ENCODE peak calls at places on chromosomes 5 and 9, in five cellular contexts. O is GM12865, I is PC-9, H is ascending aorta, X is tibial artery. Z is an unnamed sample.

GRCh38 chr9:137666950-137667670 is 48.3 kb downstream of the EHMT1 start:
- DNase-seq in O (peak), I (no peak), H (no peak), X (no peak), Z (no peak)

GRCh38 chr9:112174965-112175795 is at the start of gene SUSD1:
- DNase-seq in O (peak), I (peak), H (peak), X (no peak), Z (no peak)

GRCh38 chr9:36961051-36961450 is 73.0 kb downstream of the PAX5 start:
- DNase-seq in O (no peak), I (no peak), H (no peak), X (no peak), Z (no peak)

GRCh38 chr5:119655081-119655480 is 25.7 kb downstream of the FAM170A start:
- DNase-seq in O (no peak), I (no peak), H (no peak), X (no peak), Z (no peak)

GRCh38 chr5:124697912-124698690 is 48.3 kb downstream of the ZNF608 start:
- DNase-seq in O (no peak), I (no peak), H (no peak), X (no peak), Z (no peak)

GRCh38 chr5:88503065-88503394 is 234.4 kb upstream of the TMEM161B start:
- DNase-seq in O (peak), I (no peak), H (no peak), X (no peak), Z (no peak)

GRCh38 chr9:93013856-93014582 is 44.5 kb upstream of the SUSD3 start:
- DNase-seq in O (no peak), I (no peak), H (no peak), X (no peak), Z (no peak)

GRCh38 chr9:133683494-133684460 is 47.6 kb downstream of the DBH start:
- DNase-seq in O (peak), I (no peak), H (no peak), X (no peak), Z (peak)

GRCh38 chr9:121222524-121223171 is 21.0 kb upstream of the RAB14 start:
- DNase-seq in O (no peak), I (no peak), H (peak), X (no peak), Z (peak)

GRCh38 chr9:115141612-115142011 is 23.7 kb upstream of the TNC start:
- DNase-seq in O (no peak), I (no peak), H (no peak), X (no peak), Z (no peak)

GRCh38 chr5:154320209-154320608 is 125.6 kb upstream of the SAP30L start:
- DNase-seq in O (no peak), I (no peak), H (no peak), X (no peak), Z (no peak)

GRCh38 chr9:69971643-69972449 is 71.8 kb upstream of the MAMDC2 start:
- DNase-seq in O (peak), I (peak), H (peak), X (peak), Z (peak)

GRCh38 chr5:125526940-125527339 is 780.5 kb upstream of the ZNF608 start:
- DNase-seq in O (no peak), I (no peak), H (no peak), X (no peak), Z (no peak)

GRCh38 chr5:119470851-119471451 is 18.7 kb downstream of the HSD17B4 start:
- DNase-seq in O (peak), I (no peak), H (no peak), X (no peak), Z (peak)

GRCh38 chr5:75235711-75236110 is 967 bp downstream of the ANKRD31 start:
- DNase-seq in O (no peak), I (no peak), H (no peak), X (no peak), Z (no peak)

GRCh38 chr5:14178671-14179211 is 35.6 kb downstream of the TRIO start:
- DNase-seq in O (peak), I (no peak), H (no peak), X (no peak), Z (no peak)

GRCh38 chr5:149731332-149731616 is 1.2 kb downstream of the PPARGC1B start:
- DNase-seq in O (no peak), I (no peak), H (no peak), X (no peak), Z (no peak)

GRCh38 chr5:89729623-89730390 is 679.7 kb downstream of the CETN3 start:
- DNase-seq in O (peak), I (peak), H (no peak), X (no peak), Z (no peak)

GRCh38 chr5:85990998-85991397 is 626.7 kb upstream of the COX7C start:
- DNase-seq in O (no peak), I (no peak), H (no peak), X (no peak), Z (no peak)

GRCh38 chr5:30832519-30832918 is 361.0 kb upstream of the CDH6 start:
- DNase-seq in O (no peak), I (no peak), H (no peak), X (no peak), Z (no peak)

GRCh38 chr9:20573023-20573422 is 49.3 kb downstream of the MLLT3 start:
- DNase-seq in O (peak), I (no peak), H (no peak), X (no peak), Z (no peak)

GRCh38 chr5:173513521-173513991 is 102.9 kb downstream of the BOD1 start:
- DNase-seq in O (no peak), I (no peak), H (no peak), X (no peak), Z (no peak)

GRCh38 chr5:61942462-61943049 is 363.4 kb upstream of the KIF2A start:
- DNase-seq in O (no peak), I (no peak), H (no peak), X (no peak), Z (no peak)

GRCh38 chr5:149837680-149838269 is 106.8 kb downstream of the PDE6A start:
- DNase-seq in O (peak), I (peak), H (no peak), X (no peak), Z (no peak)

GRCh38 chr5:107486489-107486888 is 184.2 kb downstream of the EFNA5 start:
- DNase-seq in O (peak), I (no peak), H (no peak), X (no peak), Z (peak)

GRCh38 chr5:142803428-142804111 is 33.4 kb downstream of the ARHGAP26 start:
- DNase-seq in O (no peak), I (no peak), H (peak), X (peak), Z (no peak)

GRCh38 chr9:130713286-130713975 is 19.9 kb downstream of the EXOSC2 start:
- DNase-seq in O (peak), I (no peak), H (peak), X (peak), Z (no peak)

DNA sequence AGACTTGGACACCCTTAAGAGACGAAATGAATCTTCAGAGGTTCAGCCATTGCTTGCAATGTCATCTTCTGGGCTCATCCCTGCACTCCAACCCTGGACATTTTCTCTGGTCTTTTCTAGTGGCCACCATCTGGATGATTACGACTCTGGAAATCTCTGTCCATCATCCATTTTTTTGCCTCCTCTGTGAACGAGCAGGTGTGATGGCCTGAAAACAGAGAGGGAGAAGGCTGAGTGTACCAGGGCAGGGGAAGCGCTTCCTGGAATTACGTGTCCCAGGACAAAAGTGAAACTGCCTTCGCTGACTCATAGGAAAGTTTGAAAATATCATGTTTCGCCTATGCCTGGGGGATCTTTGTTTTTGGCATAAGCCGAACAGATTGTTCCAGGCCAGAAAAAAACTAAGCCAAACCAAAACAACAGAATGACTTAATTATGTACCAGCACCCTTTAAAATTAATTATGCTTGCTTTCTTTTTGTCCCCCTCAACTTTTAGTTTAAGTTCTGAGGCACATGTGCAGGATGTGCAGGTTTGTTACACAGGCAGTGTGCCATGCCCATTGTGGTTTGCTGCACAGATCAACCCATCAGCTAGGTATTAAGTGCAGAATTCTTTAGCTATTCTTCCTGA is 31.9 kb downstream of the ANKRD33B start:
- DNase-seq in O (peak), I (peak), H (no peak), X (peak), Z (no peak)
- H3K4me3 ChIP-seq in O (peak), I (peak), H (peak), X (peak), Z (no peak)

DNA sequence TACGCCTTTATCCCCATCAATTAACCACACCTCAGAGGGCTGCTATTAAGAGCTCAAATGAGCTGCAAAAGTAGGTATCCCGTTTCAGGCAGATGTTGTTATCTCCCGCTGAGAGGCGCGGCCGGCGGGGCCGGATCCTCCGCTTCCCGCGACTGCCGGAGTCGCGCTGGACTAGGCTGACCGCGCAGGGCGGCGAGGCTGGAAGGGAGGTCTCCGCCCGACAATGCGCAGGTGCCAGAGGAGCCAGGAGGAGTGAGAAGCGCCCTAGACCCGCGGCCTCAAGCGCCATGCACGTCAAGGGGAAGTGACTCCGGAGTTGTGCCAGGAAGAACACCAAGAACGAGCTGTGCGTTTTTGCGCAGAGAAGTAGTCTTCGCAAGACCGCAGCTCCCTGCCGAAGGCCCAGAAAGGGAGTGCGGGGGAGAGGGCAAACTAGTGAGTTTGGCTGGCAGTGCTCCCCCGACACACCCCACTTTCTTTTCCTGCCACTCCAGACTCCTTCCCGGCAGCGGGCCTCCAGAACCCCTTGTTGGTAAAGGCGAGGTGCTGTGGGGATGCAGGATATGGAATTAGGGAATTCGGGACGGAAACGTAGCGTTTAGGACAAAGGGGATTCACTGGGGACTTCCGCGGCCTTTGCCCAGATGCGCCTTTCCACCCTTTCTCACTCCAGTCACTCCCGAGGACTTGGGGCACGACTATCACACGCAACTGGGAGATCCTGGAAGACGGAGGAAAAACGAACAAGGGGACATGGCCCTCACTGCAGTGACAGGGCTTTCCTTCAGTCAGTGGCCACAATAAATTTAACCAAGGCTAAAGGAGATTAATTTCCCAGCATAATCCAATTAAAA is 8.0 kb downstream of the NR2F1-AS1 start:
- DNase-seq in O (no peak), I (no peak), H (no peak), X (no peak), Z (no peak)
- H3K4me3 ChIP-seq in O (no peak), I (no peak), H (no peak), X (no peak), Z (no peak)

DNA sequence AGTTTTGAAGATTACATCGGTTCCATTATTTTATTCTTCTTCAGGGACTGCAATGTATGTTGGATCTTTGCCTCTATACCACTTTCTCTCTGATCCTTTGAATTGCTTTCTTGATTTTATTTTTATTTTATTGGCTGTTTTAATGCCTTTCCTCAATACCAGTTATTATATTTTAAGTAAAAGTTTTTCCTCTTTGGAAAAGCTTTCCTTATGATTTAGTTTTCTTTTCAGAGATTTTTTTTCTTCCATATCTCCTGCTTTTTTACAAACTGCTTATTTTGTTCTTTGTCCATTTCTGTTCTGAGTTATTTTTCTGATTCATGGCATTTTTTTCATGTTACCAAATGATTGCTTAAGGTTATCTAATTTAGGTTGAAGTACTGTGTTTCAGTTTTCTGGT is 11.5 kb downstream of the ZMAT2 start:
- DNase-seq in O (no peak), I (no peak), H (no peak), X (no peak), Z (no peak)
- H3K4me3 ChIP-seq in O (no peak), I (peak), H (peak), X (no peak), Z (no peak)

DNA sequence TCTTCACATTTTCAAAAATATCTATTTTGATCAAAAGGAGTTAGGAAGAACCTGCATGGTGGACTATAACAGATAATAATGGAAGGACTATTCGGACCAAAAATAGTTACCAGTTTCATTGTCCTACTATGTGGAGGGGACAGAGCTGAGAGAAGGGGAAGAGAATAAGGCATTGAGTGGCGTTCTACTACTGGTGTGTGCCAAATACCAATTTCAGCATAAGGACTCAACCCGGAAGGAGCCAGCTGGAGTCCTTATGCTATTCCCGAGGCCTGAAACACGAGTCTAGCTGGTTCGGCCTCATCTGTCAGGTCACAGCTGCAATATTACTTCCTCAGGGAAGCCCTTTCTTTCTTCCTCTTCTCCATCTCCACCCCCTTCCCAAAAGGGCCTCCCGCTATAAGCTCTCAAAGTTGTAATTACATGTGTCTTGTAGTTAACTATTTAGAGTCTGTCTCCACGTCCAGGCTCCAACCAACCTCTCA is 20.5 kb upstream of the FER start:
- DNase-seq in O (no peak), I (peak), H (peak), X (peak), Z (no peak)
- H3K4me3 ChIP-seq in O (peak), I (peak), H (peak), X (peak), Z (no peak)

DNA sequence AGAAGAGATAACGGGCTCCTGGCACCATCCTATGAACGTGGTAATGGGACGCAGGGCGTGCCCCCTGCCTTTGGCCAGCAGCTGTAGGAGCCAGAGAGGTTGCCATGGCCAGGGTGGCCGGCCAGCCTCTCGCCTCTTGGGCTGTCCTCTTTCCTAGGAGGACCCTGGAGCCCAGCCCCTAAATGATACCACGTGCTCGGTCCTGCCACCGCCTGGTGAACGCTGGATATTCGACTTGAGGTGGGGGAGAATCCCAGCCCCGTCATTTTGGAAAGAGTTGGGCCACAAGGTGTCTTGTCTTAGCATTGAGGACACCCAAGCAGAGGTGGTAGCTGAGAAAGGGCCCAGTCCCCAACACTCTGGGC is 391 bp upstream of the NRG2 start:
- DNase-seq in O (peak), I (no peak), H (no peak), X (no peak), Z (no peak)
- H3K4me3 ChIP-seq in O (peak), I (peak), H (peak), X (peak), Z (peak)

GRCh38 chr9:79812507-79813261 is 240.9 kb downstream of the TLE4 start:
- DNase-seq in O (peak), I (no peak), H (no peak), X (no peak), Z (peak)
- H3K4me3 ChIP-seq in O (peak), I (no peak), H (no peak), X (no peak), Z (peak)

DNA sequence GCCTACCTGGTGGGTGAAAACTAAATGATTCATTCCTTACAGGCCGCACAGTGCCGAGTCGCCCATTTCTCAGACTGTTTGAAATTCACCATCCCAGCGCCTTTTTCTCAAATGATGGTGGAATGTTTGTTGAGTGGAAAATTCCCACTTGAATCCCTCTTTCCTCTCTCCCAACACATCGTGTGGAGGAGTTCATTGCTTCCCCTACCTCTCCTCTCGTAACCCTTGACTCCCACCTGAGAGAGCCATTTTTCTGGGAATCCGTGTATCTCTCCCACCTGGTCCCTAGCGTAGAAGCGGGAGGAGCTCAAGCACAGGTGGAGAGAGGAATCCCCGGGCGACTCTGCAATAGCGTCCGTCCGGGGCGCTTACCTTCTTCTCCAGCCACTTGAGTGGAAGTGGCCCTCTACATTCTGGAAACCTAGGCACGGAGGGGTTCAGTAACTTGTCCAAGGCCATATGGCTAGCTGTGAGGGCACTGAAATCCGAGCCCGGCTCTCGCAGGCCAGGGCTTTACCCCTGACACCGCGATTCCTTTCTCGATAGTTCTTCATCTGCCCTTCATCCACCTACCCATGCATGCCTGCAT is 661 bp downstream of the OSMR start:
- DNase-seq in O (no peak), I (peak), H (no peak), X (no peak), Z (no peak)
- H3K4me3 ChIP-seq in O (no peak), I (peak), H (peak), X (peak), Z (no peak)

GRCh38 chr9:83986765-83987401 is 6.3 kb downstream of the RMI1 start:
- DNase-seq in O (no peak), I (peak), H (no peak), X (no peak), Z (no peak)
- H3K4me3 ChIP-seq in O (no peak), I (no peak), H (no peak), X (no peak), Z (no peak)